ENCODE peak calls at places on chromosomes 1 and 21, in five cellular contexts. I is A549, F is IMR-90, D is SK-N-SH, E is K562. K is an unnamed sample.
A peak's percentile ranks its signal among the peaks of the same experiment; 100 is the strongest.

GRCh38 chr1:231215676-231216385 is 25.2 kb upstream of the GNPAT start:
- DNase-seq in I (no peak), F (no peak), D (no peak), E (no peak), K (no peak)

GRCh38 chr1:6614019-6614952 is 755 bp downstream of the PHF13 start:
- DNase-seq in I (no peak), F (peak; percentile 21), D (peak; percentile 90), E (peak; percentile 95), K (peak; percentile 58)

GRCh38 chr1:157105988-157106812 is 6.6 kb upstream of the ETV3L start:
- DNase-seq in I (peak; percentile 67), F (peak; percentile 97), D (no peak), E (no peak), K (no peak)

GRCh38 chr1:57142999-57143398 is 177.2 kb upstream of the C8B start:
- DNase-seq in I (no peak), F (peak; percentile 42), D (no peak), E (no peak), K (no peak)

GRCh38 chr1:109385417-109385816 is 12.3 kb downstream of the SORT1 start:
- DNase-seq in I (no peak), F (no peak), D (no peak), E (no peak), K (no peak)

GRCh38 chr21:44836666-44837471 is 19.0 kb upstream of the SUMO3 start:
- DNase-seq in I (no peak), F (no peak), D (no peak), E (peak; percentile 52), K (no peak)

GRCh38 chr1:3664700-3665375 is 12.5 kb downstream of the TP73 start:
- DNase-seq in I (no peak), F (no peak), D (no peak), E (no peak), K (peak; percentile 2)

GRCh38 chr1:246946366-246946765 is 14.6 kb upstream of the AHCTF1 start:
- DNase-seq in I (no peak), F (no peak), D (no peak), E (no peak), K (no peak)

GRCh38 chr21:43719748-43720538 is 1.0 kb downstream of the PDXK start:
- DNase-seq in I (no peak), F (no peak), D (no peak), E (no peak), K (no peak)

GRCh38 chr1:151616505-151616849 is 4.6 kb downstream of the SNX27 start:
- DNase-seq in I (no peak), F (peak; percentile 52), D (no peak), E (no peak), K (no peak)

GRCh38 chr1:176119549-176119948 is 87.5 kb downstream of the COP1 start:
- DNase-seq in I (peak; percentile 9), F (peak; percentile 30), D (no peak), E (no peak), K (no peak)

GRCh38 chr1:116139592-116140134 is 28.5 kb downstream of the MAB21L3 start:
- DNase-seq in I (no peak), F (no peak), D (no peak), E (no peak), K (no peak)

GRCh38 chr1:84271452-84272273 is 29.8 kb upstream of the SAMD13 start:
- DNase-seq in I (no peak), F (peak; percentile 72), D (no peak), E (no peak), K (no peak)

GRCh38 chr1:217734973-217735372 is 103.8 kb downstream of the SPATA17 start:
- DNase-seq in I (no peak), F (no peak), D (no peak), E (no peak), K (no peak)

GRCh38 chr1:151611832-151612505 is at the start of gene SNX27:
- DNase-seq in I (peak; percentile 95), F (peak; percentile 90), D (peak; percentile 94), E (peak; percentile 96), K (peak; percentile 96)

DNA sequence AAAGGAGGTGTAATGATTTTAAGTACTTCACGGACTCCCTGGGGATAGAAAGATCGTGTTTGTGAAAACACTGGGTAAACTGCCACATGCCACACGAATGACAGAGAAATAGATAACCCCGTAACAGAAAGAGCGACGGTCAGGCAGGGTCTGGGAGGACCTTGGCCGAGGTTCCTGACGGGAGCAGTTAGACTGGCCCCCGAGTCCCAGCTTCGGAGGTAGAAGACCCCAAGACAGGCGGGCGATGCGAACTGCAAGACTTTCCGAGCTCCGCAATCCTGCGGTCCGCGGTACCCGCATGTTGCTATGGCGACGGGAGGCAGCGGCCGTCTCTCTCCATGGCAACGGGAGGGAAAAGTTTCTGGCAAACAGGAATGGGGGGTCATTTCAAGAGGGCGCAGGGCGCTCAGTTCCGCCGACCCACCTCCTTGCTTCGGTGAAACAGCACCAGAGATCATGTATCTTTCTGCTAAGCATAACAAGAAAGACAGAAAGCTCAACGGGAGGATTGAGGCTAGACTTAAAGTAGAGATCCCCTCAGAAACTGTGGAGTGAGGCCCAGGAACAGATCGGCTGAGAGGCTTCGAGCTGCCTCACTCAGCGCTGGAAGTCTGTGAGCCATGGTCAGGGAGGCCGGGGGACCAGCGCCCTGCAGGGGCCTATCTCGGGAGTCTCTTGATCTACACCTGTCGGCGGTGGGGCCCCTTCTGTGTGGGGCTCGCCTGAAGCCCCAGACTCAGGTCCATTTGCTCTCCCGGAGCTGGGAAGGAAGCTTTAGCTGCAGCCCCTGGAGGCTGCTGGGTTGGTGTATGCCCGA is 685 bp upstream of the SYT6 start:
- DNase-seq in I (no peak), F (no peak), D (peak; percentile 66), E (peak; percentile 27), K (peak; percentile 82)
- TF ChIP-seq USF2 in I (no peak), F (no peak), D (no peak), E (no peak), K (no peak)

GRCh38 chr1:53574621-53575020 is 115.4 kb downstream of the DMRTB1 start:
- DNase-seq in I (no peak), F (no peak), D (no peak), E (no peak), K (peak; percentile 4)
- TF ChIP-seq USF2 in I (no peak), F (no peak), D (no peak), E (no peak), K (no peak)

DNA sequence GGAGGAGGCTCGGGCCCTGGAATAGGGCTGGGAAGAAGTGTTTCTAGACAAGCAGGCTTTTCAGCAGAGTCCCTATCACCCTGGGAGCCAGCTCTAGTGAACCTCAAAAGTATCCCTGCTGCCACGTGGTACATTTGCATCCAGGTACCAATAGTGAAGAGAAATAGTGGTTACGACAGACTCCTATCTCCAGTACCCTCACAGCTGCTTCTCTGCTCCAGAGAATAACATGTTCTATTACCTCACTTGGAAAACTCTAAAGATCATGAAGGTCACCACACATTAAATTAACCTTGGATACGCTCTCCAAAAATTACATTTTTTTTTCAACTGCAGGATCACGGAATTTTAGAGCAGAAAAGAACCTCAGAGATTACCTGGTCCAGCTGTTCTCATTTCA is 230.4 kb upstream of the PLD5 start:
- DNase-seq in I (no peak), F (no peak), D (no peak), E (no peak), K (no peak)
- TF ChIP-seq USF2 in I (no peak), F (no peak), D (no peak), E (no peak), K (no peak)

GRCh38 chr1:87224209-87224608 is 104.5 kb upstream of the LMO4 start:
- DNase-seq in I (peak; percentile 3), F (peak; percentile 100), D (no peak), E (no peak), K (no peak)
- TF ChIP-seq USF2 in I (no peak), F (peak; percentile 51), D (no peak), E (no peak), K (no peak)

GRCh38 chr1:200035397-200035955 is 8.0 kb downstream of the NR5A2 start:
- DNase-seq in I (no peak), F (no peak), D (no peak), E (no peak), K (no peak)
- TF ChIP-seq USF2 in I (no peak), F (no peak), D (no peak), E (no peak), K (no peak)

GRCh38 chr1:19484793-19485361 is 462 bp downstream of the CAPZB start:
- DNase-seq in I (peak; percentile 23), F (no peak), D (peak; percentile 76), E (peak; percentile 95), K (peak; percentile 32)

GRCh38 chr1:19481826-19482398 is 3.4 kb downstream of the CAPZB start:
- DNase-seq in I (no peak), F (no peak), D (no peak), E (no peak), K (peak; percentile 39)

GRCh38 chr1:19483691-19484090 is 1.6 kb downstream of the CAPZB start:
- DNase-seq in I (no peak), F (no peak), D (no peak), E (no peak), K (no peak)

GRCh38 chr1:19484338-19484792 is 974 bp downstream of the CAPZB start:
- DNase-seq in I (no peak), F (no peak), D (no peak), E (no peak), K (peak; percentile 33)

GRCh38 chr1:19483261-19483660 is 2.1 kb downstream of the CAPZB start:
- DNase-seq in I (no peak), F (no peak), D (no peak), E (no peak), K (no peak)
- TF ChIP-seq USF2 in I (no peak), F (no peak), D (no peak), E (no peak), K (no peak)

GRCh38 chr1:77824083-77824482 is 44.6 kb downstream of the MIGA1 start:
- DNase-seq in I (no peak), F (peak; percentile 71), D (no peak), E (no peak), K (no peak)
- TF ChIP-seq USF2 in I (no peak), F (no peak), D (no peak), E (no peak), K (no peak)

GRCh38 chr1:214833357-214833756 is 230.4 kb downstream of the CENPF start:
- DNase-seq in I (no peak), F (peak; percentile 83), D (no peak), E (no peak), K (no peak)
- TF ChIP-seq USF2 in I (no peak), F (no peak), D (no peak), E (no peak), K (no peak)